ENCODE peak calls at places on chromosomes 4 and X, in five cellular contexts. One of them, this sample, is unnamed.

GRCh38 chr4:82560853-82561744 is 689 bp downstream of the TMEM150C start:
- DNase-seq in H1: no peak
- DNase-seq in trophoblast cell: peak
- DNase-seq in H9: peak
- DNase-seq in neuronal stem cell: no peak
- DNase-seq in this sample: no peak

GRCh38 chr4:129094347-129094746 is 1.0 kb upstream of the SCLT1 start:
- DNase-seq in neuronal stem cell: no peak
- DNase-seq in H1: no peak
- DNase-seq in trophoblast cell: peak
- DNase-seq in H9: no peak
- DNase-seq in this sample: peak

GRCh38 chr4:37467824-37468223 is 218.4 kb downstream of the RELL1 start:
- DNase-seq in trophoblast cell: no peak
- DNase-seq in H9: no peak
- DNase-seq in neuronal stem cell: no peak
- DNase-seq in H1: no peak
- DNase-seq in this sample: no peak

GRCh38 chrX:65551489-65552339 is 17.1 kb upstream of the LAS1L start:
- DNase-seq in trophoblast cell: no peak
- DNase-seq in H1: no peak
- DNase-seq in H9: no peak
- DNase-seq in neuronal stem cell: no peak
- DNase-seq in this sample: no peak

GRCh38 chr4:78312989-78313753 is 238.4 kb upstream of the ANXA3 start:
- DNase-seq in H1: no peak
- DNase-seq in H9: no peak
- DNase-seq in trophoblast cell: no peak
- DNase-seq in neuronal stem cell: no peak
- DNase-seq in this sample: no peak

GRCh38 chr4:3814026-3814570 is 47.9 kb downstream of the ADRA2C start:
- DNase-seq in neuronal stem cell: no peak
- DNase-seq in trophoblast cell: no peak
- DNase-seq in H1: no peak
- DNase-seq in H9: no peak
- DNase-seq in this sample: no peak

GRCh38 chr4:575281-576141 is 584 bp downstream of the TMEM271 start:
- DNase-seq in trophoblast cell: peak
- DNase-seq in H9: peak
- DNase-seq in H1: peak
- DNase-seq in neuronal stem cell: peak
- DNase-seq in this sample: peak

GRCh38 chr4:22999419-22999818 is 306.7 kb downstream of the GBA3 start:
- DNase-seq in trophoblast cell: peak
- DNase-seq in neuronal stem cell: no peak
- DNase-seq in H9: no peak
- DNase-seq in H1: no peak
- DNase-seq in this sample: no peak

GRCh38 chr4:76644831-76645485 is 209.9 kb downstream of the SHROOM3 start:
- DNase-seq in neuronal stem cell: no peak
- DNase-seq in H1: no peak
- DNase-seq in H9: no peak
- DNase-seq in trophoblast cell: no peak
- DNase-seq in this sample: no peak

GRCh38 chr4:109077486-109077885 is 225.0 kb downstream of the COL25A1 start:
- DNase-seq in trophoblast cell: peak
- DNase-seq in H9: no peak
- DNase-seq in neuronal stem cell: no peak
- DNase-seq in H1: no peak
- DNase-seq in this sample: peak

GRCh38 chr4:108559067-108559793 is 61.1 kb upstream of the RPL34 start:
- DNase-seq in H9: no peak
- DNase-seq in trophoblast cell: no peak
- DNase-seq in H1: no peak
- DNase-seq in neuronal stem cell: no peak
- DNase-seq in this sample: peak

GRCh38 chrX:48617542-48618340 is 20.4 kb downstream of the WDR13 start:
- DNase-seq in neuronal stem cell: no peak
- DNase-seq in trophoblast cell: no peak
- DNase-seq in H1: no peak
- DNase-seq in H9: no peak
- DNase-seq in this sample: no peak

GRCh38 chr4:46270986-46271596 is 118.8 kb downstream of the GABRA2 start:
- DNase-seq in H9: no peak
- DNase-seq in H1: no peak
- DNase-seq in trophoblast cell: peak
- DNase-seq in neuronal stem cell: no peak
- DNase-seq in this sample: peak

GRCh38 chr4:184255361-184255760 is 37.7 kb upstream of the ENPP6 start:
- DNase-seq in H1: no peak
- DNase-seq in neuronal stem cell: no peak
- DNase-seq in H9: peak
- DNase-seq in trophoblast cell: no peak
- DNase-seq in this sample: no peak

GRCh38 chr4:8050555-8051206 is 107.9 kb downstream of the ABLIM2 start:
- DNase-seq in H1: peak
- DNase-seq in trophoblast cell: no peak
- DNase-seq in neuronal stem cell: no peak
- DNase-seq in H9: peak
- DNase-seq in this sample: peak

GRCh38 chr4:184473515-184474260 is 662 bp downstream of the IRF2 start:
- DNase-seq in H1: no peak
- DNase-seq in H9: no peak
- DNase-seq in neuronal stem cell: peak
- DNase-seq in trophoblast cell: peak
- DNase-seq in this sample: peak

GRCh38 chr4:98482847-98483806 is 175.3 kb downstream of the TSPAN5 start:
- DNase-seq in trophoblast cell: no peak
- DNase-seq in neuronal stem cell: no peak
- DNase-seq in H1: no peak
- DNase-seq in H9: no peak
- DNase-seq in this sample: no peak

GRCh38 chr4:6968496-6968895 is 58.9 kb downstream of the TBC1D14 start:
- DNase-seq in H1: no peak
- DNase-seq in H9: no peak
- DNase-seq in neuronal stem cell: no peak
- DNase-seq in trophoblast cell: no peak
- DNase-seq in this sample: no peak

GRCh38 chr4:6967846-6968340 is 58.3 kb downstream of the TBC1D14 start:
- DNase-seq in trophoblast cell: no peak
- DNase-seq in H9: no peak
- DNase-seq in H1: no peak
- DNase-seq in neuronal stem cell: no peak
- DNase-seq in this sample: no peak

GRCh38 chr4:6971536-6972374 is 62.1 kb downstream of the TBC1D14 start:
- DNase-seq in neuronal stem cell: no peak
- DNase-seq in trophoblast cell: no peak
- DNase-seq in H9: no peak
- DNase-seq in H1: no peak
- DNase-seq in this sample: no peak

GRCh38 chr4:6972375-6972650 is 62.7 kb downstream of the TBC1D14 start:
- DNase-seq in trophoblast cell: no peak
- DNase-seq in H1: no peak
- DNase-seq in neuronal stem cell: no peak
- DNase-seq in H9: no peak
- DNase-seq in this sample: no peak

GRCh38 chr4:6969826-6970800 is 60.5 kb downstream of the TBC1D14 start:
- DNase-seq in H9: no peak
- DNase-seq in trophoblast cell: no peak
- DNase-seq in neuronal stem cell: no peak
- DNase-seq in H1: no peak
- DNase-seq in this sample: no peak
- H2BK12ac ChIP-seq in H9: no peak
- H2BK12ac ChIP-seq in trophoblast cell: no peak
- H2BK12ac ChIP-seq in neuronal stem cell: no peak
- H2BK12ac ChIP-seq in H1: no peak
- H2BK12ac ChIP-seq in this sample: no peak

GRCh38 chr4:138870739-138871633 is 144.6 kb upstream of the NOCT start:
- DNase-seq in H9: peak
- DNase-seq in H1: peak
- DNase-seq in trophoblast cell: peak
- DNase-seq in neuronal stem cell: peak
- DNase-seq in this sample: peak
- H3K14ac ChIP-seq in H9: no peak
- H3K14ac ChIP-seq in H1: no peak
- H3K14ac ChIP-seq in trophoblast cell: no peak
- H3K14ac ChIP-seq in neuronal stem cell: no peak
- H3K14ac ChIP-seq in this sample: no peak

DNA sequence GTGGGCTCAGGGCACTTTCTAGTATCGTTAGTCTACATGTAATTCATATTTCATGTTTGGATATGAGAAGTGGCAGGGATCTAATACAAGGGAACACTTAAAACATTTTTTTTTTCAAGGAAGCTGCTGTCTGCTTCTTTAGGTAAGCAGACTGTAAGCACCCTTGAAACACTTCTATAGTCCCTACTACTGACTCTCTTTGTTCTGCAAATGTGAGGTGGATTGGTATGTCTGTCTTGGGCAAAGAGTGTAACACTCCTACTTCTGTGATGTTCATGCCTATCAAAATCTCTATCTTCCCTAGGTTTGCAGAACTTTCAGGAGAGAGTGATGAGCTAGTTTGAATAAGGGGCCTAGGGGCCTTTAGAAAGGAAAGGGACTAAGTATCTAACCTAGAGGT is 93.9 kb downstream of the ZNF330 start:
- DNase-seq in trophoblast cell: no peak
- DNase-seq in H9: no peak
- DNase-seq in H1: no peak
- DNase-seq in neuronal stem cell: no peak
- DNase-seq in this sample: no peak
- H3K9ac ChIP-seq in trophoblast cell: no peak
- H3K9ac ChIP-seq in H9: no peak
- H3K9ac ChIP-seq in H1: no peak
- H3K9ac ChIP-seq in neuronal stem cell: no peak
- H3K9ac ChIP-seq in this sample: no peak

DNA sequence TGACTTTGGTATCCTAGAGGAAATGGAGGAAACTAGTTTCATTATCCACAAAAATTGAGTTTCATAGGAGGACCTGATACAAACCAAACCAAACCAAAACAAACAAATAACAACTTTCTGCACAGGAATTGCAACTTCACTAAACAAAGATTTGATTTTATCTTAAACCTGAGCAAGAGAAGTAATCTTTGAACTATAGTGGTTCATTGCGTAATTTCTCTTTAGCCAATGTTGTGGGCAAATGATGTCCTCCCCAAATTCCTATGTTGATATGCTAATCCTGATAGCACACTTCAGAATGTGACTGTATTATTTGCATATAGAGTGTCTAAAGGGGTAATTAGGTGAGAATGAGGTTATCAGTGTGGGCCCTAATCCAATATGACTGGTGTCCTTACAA is 102.4 kb downstream of the CAMK2D start:
- DNase-seq in H1: no peak
- DNase-seq in H9: no peak
- DNase-seq in neuronal stem cell: no peak
- DNase-seq in trophoblast cell: peak
- DNase-seq in this sample: no peak
- H2BK12ac ChIP-seq in H1: no peak
- H2BK12ac ChIP-seq in H9: no peak
- H2BK12ac ChIP-seq in neuronal stem cell: no peak
- H2BK12ac ChIP-seq in trophoblast cell: no peak
- H2BK12ac ChIP-seq in this sample: no peak